ENCODE peak calls at places on chromosomes 2 and 18, in four cellular contexts. V is WTC11, I is HepG2, X is K562. C is an unnamed sample.

GRCh38 chr2:65040414-65041261 is 15.6 kb upstream of the CEP68 start:
- DNase-seq in X (peak), I (peak), V (peak), C (peak)

GRCh38 chr2:74070991-74071390 is 76.7 kb downstream of the BOLA3 start:
- DNase-seq in X (no peak), V (no peak), I (no peak), C (no peak)

GRCh38 chr2:127637725-127638252 is 8.2 kb upstream of the GPR17 start:
- DNase-seq in X (peak), V (no peak), I (no peak), C (no peak)

GRCh38 chr18:2417861-2418610 is 153.3 kb downstream of the METTL4 start:
- DNase-seq in I (no peak), V (no peak), X (no peak), C (no peak)

GRCh38 chr2:183153967-183154366 is 29.7 kb downstream of the NUP35 start:
- DNase-seq in I (no peak), V (no peak), X (no peak), C (no peak)

GRCh38 chr18:69233465-69234054 is 167.1 kb upstream of the DOK6 start:
- DNase-seq in I (no peak), X (no peak), V (no peak), C (no peak)

GRCh38 chr18:70634576-70635147 is 345.8 kb downstream of the SOCS6 start:
- DNase-seq in X (no peak), V (no peak), I (no peak), C (no peak)

GRCh38 chr2:209773377-209773776 is 1.7 kb downstream of the UNC80 start:
- DNase-seq in V (no peak), I (no peak), X (no peak), C (no peak)

GRCh38 chr2:151900261-151900660 is 72.0 kb upstream of the ARL5A start:
- DNase-seq in X (no peak), V (no peak), I (no peak), C (no peak)

GRCh38 chr18:60358516-60358915 is 14.1 kb downstream of the MC4R start:
- DNase-seq in X (no peak), I (no peak), V (no peak), C (no peak)

GRCh38 chr18:5456577-5457466 is 87.0 kb downstream of the EPB41L3 start:
- DNase-seq in X (no peak), I (peak), V (peak), C (peak)

GRCh38 chr18:26386002-26386401 is 159.8 kb downstream of the TAF4B start:
- DNase-seq in I (peak), V (no peak), X (no peak), C (no peak)

GRCh38 chr18:67783215-67783946 is 266.9 kb upstream of the DSEL start:
- DNase-seq in I (no peak), X (no peak), V (no peak), C (no peak)
- TF ChIP-seq ELF4 in I (no peak), X (no peak), V (no peak), C (no peak)

DNA sequence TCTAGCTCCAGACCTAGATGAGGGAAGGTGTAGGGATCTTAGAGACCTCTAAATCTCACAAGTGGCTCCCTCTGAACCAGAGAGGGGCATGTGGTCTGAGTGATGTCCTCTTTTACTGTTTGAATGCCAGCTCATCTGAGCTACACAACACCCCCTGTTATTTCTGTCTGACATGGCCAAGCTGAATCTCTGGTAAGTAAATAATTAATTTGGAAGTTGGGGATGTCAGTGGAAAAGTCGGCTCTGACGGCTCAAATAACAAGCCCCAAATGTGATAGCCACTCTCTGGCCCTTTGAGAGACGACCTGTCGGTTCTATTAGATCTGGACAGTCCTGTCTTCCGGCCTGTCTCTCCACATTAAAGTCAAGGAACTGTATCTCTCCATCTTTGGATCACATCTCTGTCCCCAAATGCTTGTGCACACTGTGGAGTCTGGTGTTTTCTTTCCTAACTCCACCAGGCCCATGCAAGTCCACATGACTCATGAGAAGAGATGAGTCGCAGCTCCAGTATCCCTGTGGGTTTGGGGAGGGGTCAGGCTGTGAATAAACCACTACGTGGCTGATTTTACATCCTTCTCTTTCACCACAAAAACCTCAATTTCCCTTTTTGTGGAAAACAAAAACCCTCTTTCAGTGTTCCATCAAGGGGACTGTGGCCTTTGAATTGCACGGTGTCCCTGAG is 52.5 kb downstream of the SETBP1 start:
- DNase-seq in I (no peak), X (no peak), V (no peak), C (no peak)
- TF ChIP-seq ELF4 in I (no peak), X (no peak), V (no peak), C (no peak)

GRCh38 chr18:48217306-48218250 is 191.6 kb downstream of the ZBTB7C start:
- DNase-seq in I (no peak), X (no peak), V (no peak), C (no peak)

GRCh38 chr18:48222118-48222517 is 187.1 kb downstream of the ZBTB7C start:
- DNase-seq in X (peak), I (peak), V (no peak), C (peak)

GRCh38 chr18:48220146-48220499 is 189.1 kb downstream of the ZBTB7C start:
- DNase-seq in X (no peak), I (no peak), V (no peak), C (no peak)

GRCh38 chr18:48218285-48219022 is 190.7 kb downstream of the ZBTB7C start:
- DNase-seq in I (no peak), X (no peak), V (no peak), C (no peak)

GRCh38 chr18:48219429-48220145 is 189.6 kb downstream of the ZBTB7C start:
- DNase-seq in X (no peak), V (no peak), I (no peak), C (no peak)
- TF ChIP-seq ELF4 in X (no peak), V (no peak), I (no peak), C (no peak)

GRCh38 chr2:227370791-227371312 is 8.3 kb downstream of the TM4SF20 start:
- DNase-seq in X (no peak), V (no peak), I (peak), C (no peak)

GRCh38 chr2:227373389-227373788 is 5.7 kb downstream of the TM4SF20 start:
- DNase-seq in I (no peak), X (no peak), V (no peak), C (no peak)

GRCh38 chr2:227377461-227378351 is 1.4 kb downstream of the TM4SF20 start:
- DNase-seq in V (no peak), X (no peak), I (no peak), C (no peak)

GRCh38 chr2:227376911-227377396 is 2.2 kb downstream of the TM4SF20 start:
- DNase-seq in X (peak), I (no peak), V (no peak), C (no peak)

DNA sequence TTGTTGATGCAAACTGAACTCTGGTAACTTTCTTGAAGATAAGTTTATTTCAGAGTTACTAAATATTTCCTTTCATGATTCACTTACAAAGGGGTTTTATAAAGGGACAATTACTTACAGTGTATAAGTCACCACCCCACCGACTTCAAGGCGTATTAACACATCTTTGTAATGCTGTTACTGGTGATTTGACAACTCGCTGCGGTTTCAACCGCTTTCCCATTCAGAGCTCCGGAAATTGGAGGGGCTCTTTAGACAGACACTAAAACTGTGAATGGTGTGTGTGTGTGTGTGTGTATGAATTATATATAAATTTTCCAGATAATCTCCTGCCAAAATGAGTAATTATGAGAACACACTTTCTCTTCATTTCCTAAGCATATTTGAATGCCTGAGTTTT is 4.9 kb downstream of the TM4SF20 start:
- DNase-seq in V (no peak), X (no peak), I (no peak), C (no peak)
- TF ChIP-seq ELF4 in V (no peak), X (no peak), I (no peak), C (no peak)

DNA sequence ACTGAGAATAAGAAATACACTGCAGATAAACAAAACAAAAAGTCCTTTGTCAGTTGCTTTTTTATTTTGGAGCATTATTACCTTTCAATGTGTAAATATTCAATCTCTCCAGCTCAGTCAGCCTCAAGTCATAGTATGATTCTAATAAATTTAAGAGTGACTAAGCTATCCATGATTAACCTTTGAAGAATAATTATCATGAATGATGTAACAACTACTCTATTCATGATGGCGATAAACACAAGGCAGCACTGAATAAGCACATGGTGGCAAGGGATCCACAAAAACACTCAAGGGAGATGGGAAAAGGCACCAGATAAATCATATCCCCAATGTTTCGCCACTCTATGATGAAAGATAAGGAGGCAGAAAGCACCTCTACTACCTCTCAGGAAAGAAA is 67.0 kb downstream of the MAP4K3 start:
- DNase-seq in I (no peak), X (no peak), V (no peak), C (no peak)
- TF ChIP-seq ELF4 in I (no peak), X (no peak), V (no peak), C (no peak)

DNA sequence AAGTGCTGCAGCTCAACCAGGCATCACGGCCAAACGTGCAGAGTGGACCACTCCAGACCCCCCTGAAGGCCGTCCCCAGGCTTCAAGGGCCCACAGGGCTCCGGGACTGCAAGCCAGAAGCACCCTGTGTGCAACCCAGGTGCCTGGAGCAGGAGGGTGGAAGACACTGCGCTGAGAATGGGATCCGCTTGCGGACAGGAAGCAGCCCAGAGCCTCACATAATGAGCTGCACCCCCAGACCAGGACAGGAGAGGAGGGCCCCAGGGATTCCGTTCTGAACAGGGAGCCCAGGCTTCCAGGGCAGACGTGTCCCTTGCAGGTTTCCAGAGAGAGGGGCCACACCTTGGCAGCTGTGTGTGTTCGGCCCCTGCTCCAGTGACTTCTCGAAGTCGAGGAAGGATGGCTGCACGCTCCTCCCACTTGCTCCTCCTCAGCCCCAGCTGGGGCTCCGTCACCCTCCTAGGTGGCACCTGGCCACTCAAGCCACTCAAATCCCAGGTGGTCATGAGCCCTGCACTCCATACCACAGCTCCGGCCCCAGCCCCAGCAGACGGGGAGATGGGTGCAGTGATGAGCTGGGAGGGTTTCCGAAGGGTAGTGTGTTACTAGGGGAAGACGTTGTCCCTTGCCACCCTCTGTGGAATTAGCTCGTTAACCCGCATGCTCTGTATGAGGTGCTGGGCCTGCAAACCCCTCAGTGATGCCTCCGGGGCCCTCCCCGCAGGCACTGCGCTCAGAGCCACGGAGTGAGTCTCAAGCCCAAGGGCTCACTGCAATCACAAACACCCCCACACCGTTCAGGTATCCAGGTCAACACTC is 79.2 kb downstream of the NDUFA10 start:
- DNase-seq in I (no peak), X (no peak), V (no peak), C (no peak)
- TF ChIP-seq ELF4 in I (no peak), X (no peak), V (no peak), C (no peak)

DNA sequence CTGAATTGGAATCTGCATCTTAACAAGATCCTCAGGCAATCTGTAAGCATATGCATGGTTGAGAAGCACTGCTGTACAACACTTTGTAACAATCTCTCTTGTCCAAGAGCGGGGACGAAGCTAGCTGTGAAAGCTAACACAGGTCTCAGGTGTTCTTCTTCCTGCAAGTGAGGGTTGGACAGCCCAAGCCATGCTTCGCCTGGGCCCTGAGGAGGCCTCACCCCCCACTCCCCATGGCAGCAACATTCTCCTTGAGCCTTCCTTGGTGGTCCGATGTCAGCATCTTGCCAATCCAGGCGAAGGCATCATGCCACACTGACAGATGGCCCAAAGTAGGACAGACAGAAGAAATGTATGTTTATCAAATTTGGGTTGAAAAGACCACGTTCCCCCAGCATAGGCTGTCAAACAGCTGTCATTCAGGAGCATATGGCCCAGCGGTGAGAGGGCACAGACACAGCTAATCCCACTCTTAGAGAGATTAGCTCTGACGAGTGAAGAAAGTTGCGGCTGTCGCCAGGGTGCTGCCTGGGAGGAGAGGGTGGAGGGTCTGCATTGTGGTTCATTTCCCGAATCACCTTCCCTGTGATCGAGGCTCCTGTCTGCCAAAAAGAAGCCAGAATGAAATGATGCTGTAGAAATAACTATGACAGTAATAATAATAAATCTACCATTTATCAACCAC is 344.7 kb downstream of the MYCN start:
- DNase-seq in X (no peak), I (no peak), V (no peak), C (no peak)
- TF ChIP-seq ELF4 in X (no peak), I (no peak), V (no peak), C (no peak)

GRCh38 chr18:56645415-56646016 is 5.6 kb upstream of the WDR7 start:
- DNase-seq in I (no peak), X (peak), V (no peak), C (no peak)
- TF ChIP-seq ELF4 in I (no peak), X (no peak), V (no peak), C (no peak)

GRCh38 chr2:47655563-47655880 is 127.4 kb upstream of the MSH6 start:
- DNase-seq in X (no peak), I (no peak), V (no peak), C (no peak)
- TF ChIP-seq ELF4 in X (no peak), I (no peak), V (no peak), C (no peak)

C was measured in HEK293T.